ENCODE peak calls at places on chromosomes 7 and 10, in four cellular contexts. M is sigmoid colon, C is foreskin fibroblast, X is cardiac fibroblast. E is an unnamed sample.
A peak's percentile ranks its signal among the peaks of the same experiment; 100 is the strongest.

GRCh38 chr10:124705817-124706461 is 38.2 kb downstream of the FAM53B start:
- DNase-seq in M (no peak), X (peak; percentile 48), C (no peak), E (no peak)

GRCh38 chr10:121157998-121158397 is 306.8 kb downstream of the WDR11 start:
- DNase-seq in X (no peak), C (no peak), M (no peak), E (no peak)

GRCh38 chr10:113691381-113691780 is 11.7 kb downstream of the CASP7 start:
- DNase-seq in M (no peak), C (no peak), X (no peak), E (no peak)

GRCh38 chr10:71232089-71232998 is 20.0 kb downstream of the UNC5B start:
- DNase-seq in C (peak; percentile 62), M (no peak), X (peak; percentile 76), E (no peak)

GRCh38 chr7:114130860-114131259 is 212.1 kb upstream of the PPP1R3A start:
- DNase-seq in M (no peak), C (no peak), X (no peak), E (no peak)

GRCh38 chr10:124086787-124087671 is 6.4 kb downstream of the CHST15 start:
- DNase-seq in M (peak; percentile 61), X (no peak), C (no peak), E (no peak)

GRCh38 chr10:132687893-132688579 is 97.9 kb downstream of the NKX6-2 start:
- DNase-seq in M (peak; percentile 40), C (no peak), X (no peak), E (no peak)

GRCh38 chr10:90407116-90407515 is 450.7 kb downstream of the HTR7 start:
- DNase-seq in M (no peak), C (peak; percentile 56), X (no peak), E (peak; percentile 64)

GRCh38 chr7:113664867-113665266 is 253.9 kb downstream of the PPP1R3A start:
- DNase-seq in X (no peak), C (no peak), M (no peak), E (no peak)

GRCh38 chr7:140013676-140014075 is 49.1 kb downstream of the PARP12 start:
- DNase-seq in C (no peak), M (peak; percentile 29), X (no peak), E (no peak)

GRCh38 chr7:133207687-133208086 is 45.2 kb upstream of the EXOC4 start:
- DNase-seq in C (peak; percentile 4), X (peak; percentile 9), M (no peak), E (peak; percentile 42)

GRCh38 chr7:82865856-82866255 is 296.8 kb downstream of the PCLO start:
- DNase-seq in C (no peak), X (no peak), M (no peak), E (no peak)

DNA sequence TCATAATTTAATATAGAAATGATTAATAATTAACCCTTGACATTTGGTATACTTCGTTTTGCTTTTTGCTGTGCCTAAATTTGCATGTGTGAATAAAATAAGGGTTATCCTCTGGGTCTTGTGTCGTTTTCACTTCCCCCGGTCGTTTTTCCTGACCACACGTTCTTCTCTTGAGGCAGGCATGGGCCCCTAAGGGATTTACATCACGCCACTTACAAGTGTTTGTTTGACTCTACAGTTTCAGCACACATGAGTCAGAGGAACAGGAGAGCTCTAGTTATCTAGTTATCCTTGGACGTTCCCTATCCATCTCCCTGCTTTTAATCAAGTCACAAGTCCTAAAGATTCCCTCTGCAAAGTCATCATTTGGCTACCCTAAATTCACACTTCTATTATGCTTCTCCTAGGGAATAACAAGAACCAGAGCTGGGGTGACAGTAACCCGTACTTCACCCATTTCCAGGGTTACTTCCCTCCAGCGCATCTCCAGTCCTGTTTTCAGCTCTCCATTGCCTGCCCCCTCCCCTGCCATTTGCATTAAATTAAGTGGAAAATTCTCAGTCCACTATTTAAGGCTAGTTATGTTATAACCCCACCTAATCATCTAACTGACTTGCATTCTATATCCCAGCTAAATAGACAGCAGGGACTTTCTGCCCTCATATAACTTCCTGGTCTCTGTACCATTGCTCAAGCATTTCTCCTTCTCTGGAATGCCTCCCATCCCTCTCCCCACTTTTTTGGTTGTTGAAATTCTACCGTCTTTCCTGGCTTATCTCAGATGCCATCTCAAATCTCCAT is 206.9 kb downstream of the PTEN start:
- DNase-seq in X (peak; percentile 50), C (peak; percentile 45), M (no peak), E (peak; percentile 79)
- H3K4me3 ChIP-seq in X (no peak overlapping the region), C (no peak overlapping the region), M (no peak overlapping the region), E (no peak overlapping the region)

GRCh38 chr7:19016140-19016539 is 101.3 kb downstream of the TWIST1 start:
- DNase-seq in X (peak; percentile 43), M (no peak), C (peak; percentile 30), E (peak; percentile 55)
- TF ChIP-seq CTCF in X (no peak), M (no peak), C (no peak), E (no peak)

DNA sequence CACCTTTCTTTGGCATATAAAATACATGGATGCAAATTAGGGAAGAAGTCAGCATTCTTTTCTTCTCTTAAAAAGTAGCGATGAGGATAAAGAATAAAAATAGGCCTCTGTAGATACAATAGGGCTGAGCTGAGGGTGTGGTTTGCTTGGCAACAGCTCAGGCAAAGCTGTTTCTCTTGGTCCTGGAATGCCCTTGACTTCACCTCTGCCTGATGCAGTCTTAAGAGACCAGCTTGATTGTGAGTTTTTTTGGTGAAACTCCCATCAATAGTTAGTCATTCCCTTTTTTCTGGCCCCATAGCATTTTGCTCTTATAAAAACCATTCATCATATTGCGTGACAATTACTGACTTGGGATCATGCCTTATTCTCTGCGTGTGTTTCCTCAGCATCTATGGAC is 42.1 kb upstream of the MKLN1 start:
- DNase-seq in X (peak; percentile 56), C (no peak), M (no peak), E (peak; percentile 52)
- H3K4me3 ChIP-seq in X (no peak overlapping the region), C (no peak overlapping the region), M (no peak overlapping the region), E (no peak overlapping the region)

GRCh38 chr7:87218941-87219544 is 489 bp downstream of the TMEM243 start:
- DNase-seq in X (peak; percentile 73), C (peak; percentile 46), M (peak; percentile 85), E (peak; percentile 52)

GRCh38 chr7:87220734-87221215 is 1.2 kb upstream of the TMEM243 start:
- DNase-seq in C (peak; percentile 36), M (no peak), X (no peak), E (peak; percentile 19)

GRCh38 chr7:87220026-87220733 is 648 bp upstream of the TMEM243 start:
- DNase-seq in M (peak; percentile 90), C (peak; percentile 80), X (peak; percentile 80), E (peak; percentile 62)

GRCh38 chr7:87217983-87218653 is 1.4 kb downstream of the TMEM243 start:
- DNase-seq in X (no peak), M (no peak), C (no peak), E (no peak)

GRCh38 chr7:87219545-87220025 is at the start of gene TMEM243:
- DNase-seq in C (peak; percentile 62), X (peak; percentile 78), M (peak; percentile 86), E (peak; percentile 63)
- TF ChIP-seq CTCF in C (no peak), X (no peak), M (no peak), E (no peak)

E was measured in fibroblast of mammary gland.